ENCODE peak calls at places on chromosomes 7 and 10, in six cellular contexts. One of them, this sample, is unnamed.
A peak's percentile ranks its signal among the peaks of the same experiment; 100 is the strongest.

GRCh38 chr7:52962402-52962801 is 73.0 kb upstream of the POM121L12 start:
- DNase-seq in RWPE2: no peak
- DNase-seq in ovary: no peak
- DNase-seq in left ventricle myocardium inferior: no peak
- DNase-seq in coronary artery: no peak
- DNase-seq in GM23338: no peak
- DNase-seq in this sample: no peak

GRCh38 chr10:97463363-97464132 is 17.6 kb downstream of the ZDHHC16 start:
- DNase-seq in left ventricle myocardium inferior: no peak
- DNase-seq in GM23338: peak; percentile 87
- DNase-seq in coronary artery: no peak
- DNase-seq in RWPE2: no peak
- DNase-seq in ovary: no peak
- DNase-seq in this sample: peak; percentile 72

GRCh38 chr7:72430531-72430930 is 18.4 kb upstream of the CALN1 start:
- DNase-seq in RWPE2: no peak
- DNase-seq in GM23338: peak; percentile 78
- DNase-seq in coronary artery: no peak
- DNase-seq in ovary: no peak
- DNase-seq in left ventricle myocardium inferior: no peak
- DNase-seq in this sample: no peak

GRCh38 chr7:79293655-79294142 is 159.8 kb downstream of the MAGI2 start:
- DNase-seq in RWPE2: peak; percentile 72
- DNase-seq in left ventricle myocardium inferior: no peak
- DNase-seq in coronary artery: no peak
- DNase-seq in ovary: no peak
- DNase-seq in GM23338: no peak
- DNase-seq in this sample: peak; percentile 63

GRCh38 chr7:127409629-127410028 is 17.1 kb upstream of the ZNF800 start:
- DNase-seq in coronary artery: no peak
- DNase-seq in RWPE2: no peak
- DNase-seq in left ventricle myocardium inferior: no peak
- DNase-seq in ovary: no peak
- DNase-seq in GM23338: peak; percentile 41
- DNase-seq in this sample: peak; percentile 10

GRCh38 chr7:121076350-121077164 is 88.0 kb downstream of the CPED1 start:
- DNase-seq in ovary: no peak
- DNase-seq in left ventricle myocardium inferior: no peak
- DNase-seq in GM23338: no peak
- DNase-seq in RWPE2: no peak
- DNase-seq in coronary artery: no peak
- DNase-seq in this sample: peak; percentile 72

GRCh38 chr7:128387663-128388485 is 21.9 kb downstream of the IMPDH1 start:
- DNase-seq in left ventricle myocardium inferior: peak; percentile 84
- DNase-seq in GM23338: peak; percentile 97
- DNase-seq in coronary artery: peak; percentile 87
- DNase-seq in ovary: peak; percentile 86
- DNase-seq in RWPE2: no peak
- DNase-seq in this sample: peak; percentile 87

GRCh38 chr7:158301221-158301620 is 286.4 kb downstream of the PTPRN2 start:
- DNase-seq in GM23338: no peak
- DNase-seq in coronary artery: no peak
- DNase-seq in ovary: no peak
- DNase-seq in RWPE2: no peak
- DNase-seq in left ventricle myocardium inferior: no peak
- DNase-seq in this sample: no peak

GRCh38 chr10:57898231-57898630 is 369.5 kb downstream of the IPMK start:
- DNase-seq in ovary: no peak
- DNase-seq in GM23338: peak; percentile 79
- DNase-seq in left ventricle myocardium inferior: no peak
- DNase-seq in coronary artery: no peak
- DNase-seq in RWPE2: no peak
- DNase-seq in this sample: no peak

DNA sequence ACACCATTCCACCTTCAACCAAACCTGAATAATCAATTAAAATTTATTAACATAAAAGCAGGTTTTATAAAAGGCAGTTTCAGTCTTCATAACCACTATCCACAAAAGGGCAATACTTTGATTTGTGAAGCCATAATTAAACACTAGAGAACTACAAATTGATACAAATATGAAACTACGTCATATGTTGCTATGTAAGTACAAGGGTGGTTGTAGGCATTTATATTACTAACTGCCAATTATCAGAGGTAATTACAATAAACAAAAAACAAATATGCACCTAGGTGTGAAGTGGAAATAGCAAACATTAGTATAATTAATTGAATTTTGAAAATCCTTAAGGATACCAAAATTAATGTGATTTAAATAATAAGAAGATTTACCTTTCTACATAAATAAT is 368.5 kb upstream of the PCDH15 start:
- DNase-seq in ovary: no peak
- DNase-seq in left ventricle myocardium inferior: no peak
- DNase-seq in GM23338: no peak
- DNase-seq in coronary artery: no peak
- DNase-seq in RWPE2: no peak
- DNase-seq in this sample: no peak
- H3K4me3 ChIP-seq in ovary: no peak overlapping the region
- H3K4me3 ChIP-seq in left ventricle myocardium inferior: no peak overlapping the region
- H3K4me3 ChIP-seq in GM23338: no peak overlapping the region
- H3K4me3 ChIP-seq in coronary artery: no peak overlapping the region
- H3K4me3 ChIP-seq in RWPE2: no peak overlapping the region
- H3K4me3 ChIP-seq in this sample: no peak overlapping the region

GRCh38 chr10:69438531-69439349 is 12.5 kb upstream of the TSPAN15 start:
- DNase-seq in RWPE2: no peak
- DNase-seq in ovary: no peak
- DNase-seq in coronary artery: no peak
- DNase-seq in GM23338: no peak
- DNase-seq in left ventricle myocardium inferior: no peak
- DNase-seq in this sample: peak; percentile 46
- TF ChIP-seq CTCF in RWPE2: no peak
- TF ChIP-seq CTCF in ovary: no peak
- TF ChIP-seq CTCF in coronary artery: no peak
- TF ChIP-seq CTCF in GM23338: no peak
- TF ChIP-seq CTCF in left ventricle myocardium inferior: no peak
- TF ChIP-seq CTCF in this sample: no peak

GRCh38 chr7:150332852-150333635 is 8.4 kb downstream of the RARRES2 start:
- DNase-seq in coronary artery: no peak
- DNase-seq in ovary: no peak
- DNase-seq in left ventricle myocardium inferior: no peak
- DNase-seq in GM23338: no peak
- DNase-seq in RWPE2: no peak
- DNase-seq in this sample: no peak
- H3K4me3 ChIP-seq in coronary artery: no peak overlapping the region
- H3K4me3 ChIP-seq in ovary: no peak overlapping the region
- H3K4me3 ChIP-seq in left ventricle myocardium inferior: no peak overlapping the region
- H3K4me3 ChIP-seq in GM23338: no peak overlapping the region
- H3K4me3 ChIP-seq in RWPE2: no peak overlapping the region
- H3K4me3 ChIP-seq in this sample: no peak overlapping the region

GRCh38 chr10:230758-231157 is 95.5 kb downstream of the ZMYND11 start:
- DNase-seq in RWPE2: no peak
- DNase-seq in GM23338: peak; percentile 61
- DNase-seq in ovary: no peak
- DNase-seq in coronary artery: no peak
- DNase-seq in left ventricle myocardium inferior: no peak
- DNase-seq in this sample: no peak
- TF ChIP-seq CTCF in RWPE2: peak; percentile 48
- TF ChIP-seq CTCF in GM23338: peak; percentile 63
- TF ChIP-seq CTCF in ovary: no peak
- TF ChIP-seq CTCF in coronary artery: no peak
- TF ChIP-seq CTCF in left ventricle myocardium inferior: peak; percentile 40
- TF ChIP-seq CTCF in this sample: peak; percentile 46

DNA sequence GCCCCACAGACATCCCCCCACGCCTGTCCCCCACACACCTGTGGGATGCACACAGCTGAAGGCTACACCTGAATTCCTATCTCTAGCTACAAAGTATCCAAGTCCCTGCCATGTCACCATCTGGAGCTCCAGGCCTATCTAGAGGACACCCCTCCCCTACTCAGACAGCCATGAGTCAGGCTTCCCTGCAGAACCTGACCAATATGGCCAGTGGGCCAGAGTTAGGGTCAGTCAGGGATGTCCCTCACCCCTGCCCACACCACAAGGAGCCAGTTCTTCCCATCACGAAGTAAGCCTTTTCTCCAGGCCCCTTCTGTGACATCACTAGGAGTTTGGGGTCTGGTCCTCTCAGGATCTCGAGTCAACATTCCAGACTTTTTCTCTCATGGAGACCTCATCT is 10.6 kb upstream of the SLC18A3 start:
- DNase-seq in left ventricle myocardium inferior: no peak
- DNase-seq in RWPE2: no peak
- DNase-seq in coronary artery: peak; percentile 62
- DNase-seq in ovary: peak; percentile 1
- DNase-seq in GM23338: no peak
- DNase-seq in this sample: no peak
- H3K4me3 ChIP-seq in left ventricle myocardium inferior: no peak overlapping the region
- H3K4me3 ChIP-seq in RWPE2: no peak overlapping the region
- H3K4me3 ChIP-seq in coronary artery: no peak overlapping the region
- H3K4me3 ChIP-seq in ovary: no peak overlapping the region
- H3K4me3 ChIP-seq in GM23338: no peak overlapping the region
- H3K4me3 ChIP-seq in this sample: no peak overlapping the region

DNA sequence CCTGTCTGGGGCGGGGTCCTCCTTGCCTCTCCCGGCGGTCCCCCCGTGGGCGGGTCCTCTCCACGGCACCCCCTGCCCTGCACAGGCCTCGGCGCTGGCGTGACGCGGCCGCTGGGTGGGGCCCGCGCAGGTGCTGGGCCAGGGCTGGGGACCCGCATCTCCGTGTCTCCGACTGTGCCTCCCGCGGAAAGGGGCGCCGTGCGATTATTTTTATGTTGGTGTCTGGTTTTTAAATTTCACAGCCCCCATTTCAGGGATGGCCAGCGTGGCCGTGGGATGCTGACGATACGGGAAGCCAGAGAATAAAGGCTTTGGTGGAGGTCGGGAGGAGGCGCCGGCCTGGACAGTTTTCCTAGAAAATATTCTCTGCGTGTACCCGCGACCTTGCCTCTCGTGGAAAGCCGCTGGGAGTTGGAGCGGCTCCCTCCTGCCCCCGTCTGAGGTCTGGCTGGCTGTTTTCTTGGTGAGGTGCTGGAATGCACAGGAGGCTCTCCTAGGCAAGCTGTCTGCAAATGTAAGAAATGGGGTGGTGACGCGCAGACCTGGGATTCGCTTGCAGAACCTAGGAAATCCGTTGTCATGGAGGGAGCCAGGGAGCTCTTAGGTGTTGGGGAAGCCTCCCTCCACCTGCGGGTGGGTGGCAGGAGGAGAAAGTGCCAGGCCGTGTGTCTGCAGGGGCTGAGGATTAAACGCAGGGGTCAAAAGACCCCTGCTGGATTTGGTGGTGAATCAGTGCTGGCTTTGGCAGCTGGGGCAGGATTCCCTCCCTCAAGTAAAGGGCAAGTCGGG is 28.7 kb upstream of the JAKMIP3 start:
- DNase-seq in GM23338: peak; percentile 76
- DNase-seq in ovary: no peak
- DNase-seq in left ventricle myocardium inferior: peak; percentile 34
- DNase-seq in RWPE2: no peak
- DNase-seq in coronary artery: no peak
- DNase-seq in this sample: no peak
- TF ChIP-seq CTCF in GM23338: no peak
- TF ChIP-seq CTCF in ovary: no peak
- TF ChIP-seq CTCF in left ventricle myocardium inferior: peak; percentile 31
- TF ChIP-seq CTCF in RWPE2: no peak
- TF ChIP-seq CTCF in coronary artery: no peak
- TF ChIP-seq CTCF in this sample: no peak

DNA sequence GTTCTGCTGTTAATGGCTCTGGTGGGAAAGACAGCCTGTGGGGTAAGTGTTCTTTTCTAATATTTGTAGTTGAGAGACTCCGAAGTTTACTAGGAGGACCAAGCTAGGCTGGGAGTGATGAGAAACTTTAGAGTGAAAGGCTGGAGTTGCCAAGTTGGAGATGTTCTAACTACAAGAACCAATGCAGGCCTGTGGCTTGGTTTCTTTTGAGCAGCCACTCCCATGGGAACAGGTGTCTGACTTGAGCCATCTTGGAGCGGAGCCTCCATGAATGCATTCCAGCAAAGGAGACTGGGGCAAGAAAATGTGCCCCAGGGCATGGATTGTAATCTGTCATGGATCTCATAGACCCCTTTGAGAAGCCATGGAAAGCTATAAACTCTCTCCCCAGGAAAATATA is 296 bp downstream of the HABP2 start:
- DNase-seq in left ventricle myocardium inferior: no peak
- DNase-seq in RWPE2: no peak
- DNase-seq in ovary: no peak
- DNase-seq in coronary artery: no peak
- DNase-seq in GM23338: no peak
- DNase-seq in this sample: no peak
- H3K4me3 ChIP-seq in left ventricle myocardium inferior: no peak overlapping the region
- H3K4me3 ChIP-seq in RWPE2: no peak overlapping the region
- H3K4me3 ChIP-seq in ovary: no peak overlapping the region
- H3K4me3 ChIP-seq in coronary artery: no peak overlapping the region
- H3K4me3 ChIP-seq in GM23338: no peak overlapping the region
- H3K4me3 ChIP-seq in this sample: no peak overlapping the region